ENCODE peak calls at places on chromosomes 16 and 17, in six cellular contexts. One of them, this sample, is unnamed.

GRCh38 chr16:70805380-70805779 is 4.4 kb upstream of the VAC14 start:
- DNase-seq in pons: no peak
- DNase-seq in NCI-H1105 treated with DMSO at 0.1 percent for 48 hours: no peak
- DNase-seq in kidney epithelial cell: no peak
- DNase-seq in EL: no peak
- DNase-seq in mesendoderm: no peak
- DNase-seq in this sample: no peak

GRCh38 chr16:19040400-19040799 is 27.0 kb upstream of the COQ7 start:
- DNase-seq in pons: no peak
- DNase-seq in kidney epithelial cell: no peak
- DNase-seq in mesendoderm: no peak
- DNase-seq in NCI-H1105 treated with DMSO at 0.1 percent for 48 hours: no peak
- DNase-seq in EL: no peak
- DNase-seq in this sample: no peak

GRCh38 chr16:84327926-84328505 is 33.3 kb downstream of the WFDC1 start:
- DNase-seq in pons: no peak
- DNase-seq in EL: no peak
- DNase-seq in mesendoderm: no peak
- DNase-seq in NCI-H1105 treated with DMSO at 0.1 percent for 48 hours: no peak
- DNase-seq in kidney epithelial cell: no peak
- DNase-seq in this sample: no peak

GRCh38 chr17:74230896-74231295 is 17.5 kb downstream of the TTYH2 start:
- DNase-seq in pons: no peak
- DNase-seq in mesendoderm: no peak
- DNase-seq in EL: no peak
- DNase-seq in NCI-H1105 treated with DMSO at 0.1 percent for 48 hours: no peak
- DNase-seq in kidney epithelial cell: no peak
- DNase-seq in this sample: no peak

GRCh38 chr17:19928299-19928698 is 49.3 kb downstream of the AKAP10 start:
- DNase-seq in pons: no peak
- DNase-seq in kidney epithelial cell: no peak
- DNase-seq in mesendoderm: no peak
- DNase-seq in NCI-H1105 treated with DMSO at 0.1 percent for 48 hours: no peak
- DNase-seq in EL: peak
- DNase-seq in this sample: no peak

GRCh38 chr16:89201467-89202377 is 1.4 kb upstream of the SLC22A31 start:
- DNase-seq in NCI-H1105 treated with DMSO at 0.1 percent for 48 hours: peak
- DNase-seq in EL: peak
- DNase-seq in pons: no peak
- DNase-seq in mesendoderm: peak
- DNase-seq in kidney epithelial cell: no peak
- DNase-seq in this sample: no peak

GRCh38 chr17:1498869-1499268 is 6.4 kb upstream of the MYO1C start:
- DNase-seq in pons: no peak
- DNase-seq in EL: peak
- DNase-seq in kidney epithelial cell: no peak
- DNase-seq in mesendoderm: no peak
- DNase-seq in NCI-H1105 treated with DMSO at 0.1 percent for 48 hours: no peak
- DNase-seq in this sample: no peak

GRCh38 chr16:1089822-1090619 is 6.0 kb downstream of the C1QTNF8 start:
- DNase-seq in mesendoderm: no peak
- DNase-seq in pons: no peak
- DNase-seq in kidney epithelial cell: no peak
- DNase-seq in EL: no peak
- DNase-seq in NCI-H1105 treated with DMSO at 0.1 percent for 48 hours: no peak
- DNase-seq in this sample: no peak

GRCh38 chr16:2333772-2334379 is 6.7 kb downstream of the ABCA3 start:
- DNase-seq in NCI-H1105 treated with DMSO at 0.1 percent for 48 hours: no peak
- DNase-seq in EL: peak
- DNase-seq in kidney epithelial cell: no peak
- DNase-seq in pons: no peak
- DNase-seq in mesendoderm: peak
- DNase-seq in this sample: no peak

GRCh38 chr17:80783461-80783860 is 208.2 kb upstream of the CHMP6 start:
- DNase-seq in pons: no peak
- DNase-seq in mesendoderm: no peak
- DNase-seq in EL: no peak
- DNase-seq in NCI-H1105 treated with DMSO at 0.1 percent for 48 hours: no peak
- DNase-seq in kidney epithelial cell: no peak
- DNase-seq in this sample: no peak

GRCh38 chr17:35708951-35709350 is 22.5 kb upstream of the RASL10B start:
- DNase-seq in NCI-H1105 treated with DMSO at 0.1 percent for 48 hours: no peak
- DNase-seq in pons: no peak
- DNase-seq in EL: no peak
- DNase-seq in kidney epithelial cell: no peak
- DNase-seq in mesendoderm: no peak
- DNase-seq in this sample: no peak

GRCh38 chr17:47188266-47188665 is 829 bp downstream of the CDC27 start:
- DNase-seq in NCI-H1105 treated with DMSO at 0.1 percent for 48 hours: no peak
- DNase-seq in mesendoderm: peak
- DNase-seq in EL: peak
- DNase-seq in pons: peak
- DNase-seq in kidney epithelial cell: no peak
- DNase-seq in this sample: no peak

GRCh38 chr16:4535627-4536108 is 2.9 kb downstream of the CDIP1 start:
- DNase-seq in pons: no peak
- DNase-seq in mesendoderm: no peak
- DNase-seq in kidney epithelial cell: no peak
- DNase-seq in EL: no peak
- DNase-seq in NCI-H1105 treated with DMSO at 0.1 percent for 48 hours: no peak
- DNase-seq in this sample: no peak

GRCh38 chr17:63361182-63361581 is 84.9 kb downstream of the CYB561 start:
- DNase-seq in EL: no peak
- DNase-seq in pons: no peak
- DNase-seq in NCI-H1105 treated with DMSO at 0.1 percent for 48 hours: no peak
- DNase-seq in kidney epithelial cell: no peak
- DNase-seq in mesendoderm: no peak
- DNase-seq in this sample: no peak

GRCh38 chr17:6657633-6658287 is 6.2 kb downstream of the C17orf100 start:
- DNase-seq in EL: no peak
- DNase-seq in mesendoderm: no peak
- DNase-seq in NCI-H1105 treated with DMSO at 0.1 percent for 48 hours: no peak
- DNase-seq in kidney epithelial cell: no peak
- DNase-seq in pons: no peak
- DNase-seq in this sample: no peak

GRCh38 chr17:5714993-5715392 is 130.7 kb upstream of the NLRP1 start:
- DNase-seq in pons: no peak
- DNase-seq in kidney epithelial cell: no peak
- DNase-seq in mesendoderm: no peak
- DNase-seq in NCI-H1105 treated with DMSO at 0.1 percent for 48 hours: no peak
- DNase-seq in EL: no peak
- DNase-seq in this sample: no peak

GRCh38 chr17:50139950-50140885 is 10.3 kb upstream of the SAMD14 start:
- DNase-seq in pons: no peak
- DNase-seq in mesendoderm: peak
- DNase-seq in kidney epithelial cell: no peak
- DNase-seq in EL: peak
- DNase-seq in NCI-H1105 treated with DMSO at 0.1 percent for 48 hours: peak
- DNase-seq in this sample: no peak

GRCh38 chr17:21033350-21033749 is 9.5 kb downstream of the USP22 start:
- DNase-seq in NCI-H1105 treated with DMSO at 0.1 percent for 48 hours: no peak
- DNase-seq in pons: no peak
- DNase-seq in EL: no peak
- DNase-seq in mesendoderm: no peak
- DNase-seq in kidney epithelial cell: no peak
- DNase-seq in this sample: no peak

GRCh38 chr17:34981538-34982241 is 1.4 kb downstream of the LIG3 start:
- DNase-seq in EL: peak
- DNase-seq in NCI-H1105 treated with DMSO at 0.1 percent for 48 hours: peak
- DNase-seq in mesendoderm: peak
- DNase-seq in kidney epithelial cell: no peak
- DNase-seq in pons: no peak
- DNase-seq in this sample: peak